ENCODE peak calls at places on chromosomes 7 and 10, in four cellular contexts. One of them, this sample, is unnamed.
A peak's percentile ranks its signal among the peaks of the same experiment; 100 is the strongest.

GRCh38 chr10:4650572-4650971 is 175.4 kb upstream of the AKR1E2 start:
- DNase-seq in astrocyte of the spinal cord: no peak
- DNase-seq in HCT116: no peak
- DNase-seq in OCI-LY7: no peak
- DNase-seq in this sample: peak; percentile 44

GRCh38 chr10:13847201-13847631 is 260.5 kb downstream of the PRPF18 start:
- DNase-seq in astrocyte of the spinal cord: no peak
- DNase-seq in HCT116: no peak
- DNase-seq in OCI-LY7: no peak
- DNase-seq in this sample: no peak

GRCh38 chr7:66043681-66044497 is 31.7 kb upstream of the ASL start:
- DNase-seq in astrocyte of the spinal cord: no peak
- DNase-seq in HCT116: no peak
- DNase-seq in OCI-LY7: no peak
- DNase-seq in this sample: no peak

GRCh38 chr7:145082366-145083240 is 246.8 kb upstream of the TPK1 start:
- DNase-seq in astrocyte of the spinal cord: no peak
- DNase-seq in HCT116: no peak
- DNase-seq in OCI-LY7: peak; percentile 40
- DNase-seq in this sample: no peak

GRCh38 chr10:121036431-121036830 is 185.3 kb downstream of the WDR11 start:
- DNase-seq in astrocyte of the spinal cord: no peak
- DNase-seq in HCT116: no peak
- DNase-seq in OCI-LY7: no peak
- DNase-seq in this sample: no peak

GRCh38 chr7:105365541-105366534 is 22.9 kb downstream of the SRPK2 start:
- DNase-seq in astrocyte of the spinal cord: no peak
- DNase-seq in HCT116: no peak
- DNase-seq in OCI-LY7: no peak
- DNase-seq in this sample: no peak

GRCh38 chr7:131327049-131327625 is 539 bp upstream of the MKLN1 start:
- DNase-seq in astrocyte of the spinal cord: peak; percentile 71
- DNase-seq in HCT116: peak; percentile 19
- DNase-seq in OCI-LY7: no peak
- DNase-seq in this sample: peak; percentile 47

GRCh38 chr10:99344715-99345114 is 15.6 kb downstream of the CNNM1 start:
- DNase-seq in astrocyte of the spinal cord: no peak
- DNase-seq in HCT116: no peak
- DNase-seq in OCI-LY7: no peak
- DNase-seq in this sample: no peak

GRCh38 chr7:138142583-138143201 is 66.4 kb downstream of the AKR1D1 start:
- DNase-seq in astrocyte of the spinal cord: no peak
- DNase-seq in HCT116: no peak
- DNase-seq in OCI-LY7: no peak
- DNase-seq in this sample: no peak

GRCh38 chr7:128906766-128907559 is 3.5 kb downstream of the KCP start:
- DNase-seq in astrocyte of the spinal cord: no peak
- DNase-seq in HCT116: no peak
- DNase-seq in OCI-LY7: no peak
- DNase-seq in this sample: no peak

GRCh38 chr7:27883726-27884125 is 143.8 kb downstream of the TAX1BP1 start:
- DNase-seq in astrocyte of the spinal cord: peak; percentile 39
- DNase-seq in HCT116: no peak
- DNase-seq in OCI-LY7: no peak
- DNase-seq in this sample: no peak

GRCh38 chr10:17950726-17951125 is 992 bp upstream of the SLC39A12 start:
- DNase-seq in astrocyte of the spinal cord: no peak
- DNase-seq in HCT116: no peak
- DNase-seq in OCI-LY7: no peak
- DNase-seq in this sample: no peak

GRCh38 chr7:30971840-30972563 is 8.2 kb downstream of the GHRHR start:
- DNase-seq in astrocyte of the spinal cord: no peak
- DNase-seq in HCT116: no peak
- DNase-seq in OCI-LY7: no peak
- DNase-seq in this sample: no peak

GRCh38 chr10:97059006-97059871 is 126.5 kb downstream of the SLIT1 start:
- DNase-seq in astrocyte of the spinal cord: no peak
- DNase-seq in HCT116: no peak
- DNase-seq in OCI-LY7: no peak
- DNase-seq in this sample: no peak

GRCh38 chr7:99191869-99192596 is 15.9 kb downstream of the KPNA7 start:
- DNase-seq in astrocyte of the spinal cord: no peak
- DNase-seq in HCT116: no peak
- DNase-seq in OCI-LY7: no peak
- DNase-seq in this sample: no peak

GRCh38 chr7:156842740-156843140 is 50.2 kb downstream of the LMBR1 start:
- DNase-seq in astrocyte of the spinal cord: no peak
- DNase-seq in HCT116: no peak
- DNase-seq in OCI-LY7: no peak
- DNase-seq in this sample: no peak

GRCh38 chr10:114629824-114630430 is 28.1 kb downstream of the ABLIM1 start:
- DNase-seq in astrocyte of the spinal cord: no peak
- DNase-seq in HCT116: no peak
- DNase-seq in OCI-LY7: no peak
- DNase-seq in this sample: no peak

GRCh38 chr10:4043897-4044296 is 258.9 kb upstream of the KLF6 start:
- DNase-seq in astrocyte of the spinal cord: no peak
- DNase-seq in HCT116: no peak
- DNase-seq in OCI-LY7: no peak
- DNase-seq in this sample: no peak

GRCh38 chr7:157827045-157827862 is 490.4 kb downstream of the DNAJB6 start:
- DNase-seq in astrocyte of the spinal cord: no peak
- DNase-seq in HCT116: no peak
- DNase-seq in OCI-LY7: no peak
- DNase-seq in this sample: no peak

GRCh38 chr7:82325416-82325815 is 118.2 kb downstream of the CACNA2D1 start:
- DNase-seq in astrocyte of the spinal cord: peak; percentile 9
- DNase-seq in HCT116: no peak
- DNase-seq in OCI-LY7: no peak
- DNase-seq in this sample: no peak

GRCh38 chr10:79221110-79222051 is 125.9 kb upstream of the PPIF start:
- DNase-seq in astrocyte of the spinal cord: peak; percentile 76
- DNase-seq in HCT116: no peak
- DNase-seq in OCI-LY7: no peak
- DNase-seq in this sample: peak; percentile 44

GRCh38 chr7:130024390-130024789 is 26.8 kb downstream of the ZC3HC1 start:
- DNase-seq in astrocyte of the spinal cord: no peak
- DNase-seq in HCT116: no peak
- DNase-seq in OCI-LY7: no peak
- DNase-seq in this sample: no peak

GRCh38 chr7:16644624-16644986 is 949 bp downstream of the ANKMY2 start:
- DNase-seq in astrocyte of the spinal cord: peak; percentile 52
- DNase-seq in HCT116: no peak
- DNase-seq in OCI-LY7: peak; percentile 55
- DNase-seq in this sample: no peak

GRCh38 chr7:138008588-138009349 is 6.9 kb upstream of the CREB3L2 start:
- DNase-seq in astrocyte of the spinal cord: peak; percentile 75
- DNase-seq in HCT116: peak; percentile 56
- DNase-seq in OCI-LY7: peak; percentile 77
- DNase-seq in this sample: no peak

GRCh38 chr10:49556723-49557122 is 17.8 kb upstream of the ERCC6 start:
- DNase-seq in astrocyte of the spinal cord: no peak
- DNase-seq in HCT116: no peak
- DNase-seq in OCI-LY7: no peak
- DNase-seq in this sample: no peak

GRCh38 chr10:62109532-62110293 is 158.9 kb downstream of the RTKN2 start:
- DNase-seq in astrocyte of the spinal cord: no peak
- DNase-seq in HCT116: no peak
- DNase-seq in OCI-LY7: peak; percentile 89
- DNase-seq in this sample: no peak

GRCh38 chr7:137626469-137627067 is 220.2 kb downstream of the DGKI start:
- DNase-seq in astrocyte of the spinal cord: peak; percentile 56
- DNase-seq in HCT116: peak; percentile 31
- DNase-seq in OCI-LY7: peak; percentile 25
- DNase-seq in this sample: peak; percentile 25

GRCh38 chr7:120014920-120015465 is 258.0 kb upstream of the KCND2 start:
- DNase-seq in astrocyte of the spinal cord: peak; percentile 42
- DNase-seq in HCT116: no peak
- DNase-seq in OCI-LY7: no peak
- DNase-seq in this sample: no peak

GRCh38 chr10:89644691-89644966 is 413 bp downstream of the PANK1 start:
- DNase-seq in astrocyte of the spinal cord: no peak
- DNase-seq in HCT116: no peak
- DNase-seq in OCI-LY7: peak; percentile 65
- DNase-seq in this sample: no peak

GRCh38 chr10:18666810-18667209 is 7.6 kb downstream of the ARL5B start:
- DNase-seq in astrocyte of the spinal cord: peak; percentile 79
- DNase-seq in HCT116: no peak
- DNase-seq in OCI-LY7: no peak
- DNase-seq in this sample: no peak

GRCh38 chr10:31896972-31897384 is 31.7 kb downstream of the ARHGAP12 start:
- DNase-seq in astrocyte of the spinal cord: peak; percentile 78
- DNase-seq in HCT116: peak; percentile 48
- DNase-seq in OCI-LY7: no peak
- DNase-seq in this sample: no peak

GRCh38 chr7:4139656-4140320 is 542.3 kb upstream of the FOXK1 start:
- DNase-seq in astrocyte of the spinal cord: no peak
- DNase-seq in HCT116: no peak
- DNase-seq in OCI-LY7: no peak
- DNase-seq in this sample: no peak

GRCh38 chr10:124691448-124692435 is 52.4 kb downstream of the FAM53B start:
- DNase-seq in astrocyte of the spinal cord: no peak
- DNase-seq in HCT116: no peak
- DNase-seq in OCI-LY7: no peak
- DNase-seq in this sample: no peak

GRCh38 chr10:80541144-80541750 is 3.5 kb downstream of the SH2D4B start:
- DNase-seq in astrocyte of the spinal cord: no peak
- DNase-seq in HCT116: no peak
- DNase-seq in OCI-LY7: no peak
- DNase-seq in this sample: no peak

GRCh38 chr10:64075604-64076003 is 554.4 kb downstream of the REEP3 start:
- DNase-seq in astrocyte of the spinal cord: no peak
- DNase-seq in HCT116: no peak
- DNase-seq in OCI-LY7: no peak
- DNase-seq in this sample: no peak

GRCh38 chr10:68700193-68700592 is 20.8 kb upstream of the CCAR1 start:
- DNase-seq in astrocyte of the spinal cord: no peak
- DNase-seq in HCT116: no peak
- DNase-seq in OCI-LY7: no peak
- DNase-seq in this sample: no peak

GRCh38 chr10:126398924-126399323 is 10.6 kb upstream of the ADAM12 start:
- DNase-seq in astrocyte of the spinal cord: no peak
- DNase-seq in HCT116: no peak
- DNase-seq in OCI-LY7: no peak
- DNase-seq in this sample: no peak
- TF ChIP-seq CTCF in astrocyte of the spinal cord: no peak
- TF ChIP-seq CTCF in HCT116: no peak
- TF ChIP-seq CTCF in OCI-LY7: no peak
- TF ChIP-seq CTCF in this sample: no peak

DNA sequence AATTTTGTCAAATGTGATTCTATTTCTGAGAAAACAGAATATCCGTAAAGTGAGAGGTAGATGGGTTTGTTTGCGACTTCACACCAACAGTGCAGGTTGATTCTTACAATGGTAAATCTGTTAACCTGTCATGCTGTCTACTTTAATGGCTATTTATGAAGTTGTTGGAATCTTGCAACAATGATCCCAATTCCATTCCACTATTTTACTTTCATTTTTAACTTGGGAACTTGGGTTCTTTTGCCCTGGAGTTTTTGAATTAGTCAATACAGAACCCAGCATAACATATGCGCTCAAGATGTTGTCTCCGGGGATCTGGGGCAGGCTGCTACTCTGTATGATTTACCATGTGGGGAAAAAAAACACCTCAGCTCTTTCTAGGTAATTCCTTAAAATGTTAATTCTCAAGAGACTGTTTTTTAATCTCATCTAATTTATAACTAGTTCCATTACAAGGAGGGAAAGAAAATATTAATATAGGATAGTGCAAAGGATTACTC is 1.2 kb downstream of the LGI1 start:
- DNase-seq in astrocyte of the spinal cord: no peak
- DNase-seq in HCT116: no peak
- DNase-seq in OCI-LY7: no peak
- DNase-seq in this sample: no peak
- H3K4me3 ChIP-seq in astrocyte of the spinal cord: no peak overlapping the region
- H3K4me3 ChIP-seq in HCT116: no peak overlapping the region
- H3K4me3 ChIP-seq in OCI-LY7: no peak overlapping the region
- H3K4me3 ChIP-seq in this sample: no peak overlapping the region

DNA sequence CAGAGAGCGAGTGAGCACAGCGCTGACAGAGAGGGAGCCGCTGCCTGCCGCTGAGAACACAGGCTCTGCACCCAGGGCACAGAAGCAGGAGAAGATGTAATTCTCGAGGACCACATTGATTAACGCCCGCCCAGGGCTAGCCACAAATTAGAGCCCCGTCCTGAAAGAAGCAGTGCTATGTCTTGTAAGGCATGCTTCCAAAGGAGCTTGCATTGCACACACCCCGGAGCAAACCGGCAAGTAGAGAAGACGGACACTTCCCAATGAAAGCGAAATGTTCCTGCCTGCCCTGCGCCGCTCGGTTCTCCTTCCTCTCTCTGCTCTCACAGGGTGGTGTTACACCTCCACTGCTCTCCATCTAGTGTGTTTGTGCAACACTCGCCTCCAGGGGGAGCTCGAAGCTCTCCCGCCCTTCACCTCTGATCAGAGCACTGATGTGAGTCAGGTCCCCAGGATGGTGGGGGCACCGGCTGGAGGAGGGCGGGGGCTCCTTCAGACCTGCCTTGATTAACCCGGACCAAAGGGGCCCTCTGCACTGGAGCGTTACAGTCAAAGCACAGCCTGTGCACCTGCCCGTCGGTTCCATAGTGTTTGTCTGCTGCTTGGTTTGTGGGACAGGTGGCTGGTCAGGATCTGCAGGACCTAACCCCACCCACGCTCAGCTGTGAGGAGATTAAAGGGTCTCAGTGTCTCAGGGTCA is 316.5 kb downstream of the ADARB2 start:
- DNase-seq in astrocyte of the spinal cord: no peak
- DNase-seq in HCT116: peak; percentile 40
- DNase-seq in OCI-LY7: peak; percentile 91
- DNase-seq in this sample: no peak
- TF ChIP-seq CTCF in astrocyte of the spinal cord: peak; percentile 30
- TF ChIP-seq CTCF in HCT116: peak; percentile 81
- TF ChIP-seq CTCF in OCI-LY7: peak; percentile 92
- TF ChIP-seq CTCF in this sample: peak; percentile 21

DNA sequence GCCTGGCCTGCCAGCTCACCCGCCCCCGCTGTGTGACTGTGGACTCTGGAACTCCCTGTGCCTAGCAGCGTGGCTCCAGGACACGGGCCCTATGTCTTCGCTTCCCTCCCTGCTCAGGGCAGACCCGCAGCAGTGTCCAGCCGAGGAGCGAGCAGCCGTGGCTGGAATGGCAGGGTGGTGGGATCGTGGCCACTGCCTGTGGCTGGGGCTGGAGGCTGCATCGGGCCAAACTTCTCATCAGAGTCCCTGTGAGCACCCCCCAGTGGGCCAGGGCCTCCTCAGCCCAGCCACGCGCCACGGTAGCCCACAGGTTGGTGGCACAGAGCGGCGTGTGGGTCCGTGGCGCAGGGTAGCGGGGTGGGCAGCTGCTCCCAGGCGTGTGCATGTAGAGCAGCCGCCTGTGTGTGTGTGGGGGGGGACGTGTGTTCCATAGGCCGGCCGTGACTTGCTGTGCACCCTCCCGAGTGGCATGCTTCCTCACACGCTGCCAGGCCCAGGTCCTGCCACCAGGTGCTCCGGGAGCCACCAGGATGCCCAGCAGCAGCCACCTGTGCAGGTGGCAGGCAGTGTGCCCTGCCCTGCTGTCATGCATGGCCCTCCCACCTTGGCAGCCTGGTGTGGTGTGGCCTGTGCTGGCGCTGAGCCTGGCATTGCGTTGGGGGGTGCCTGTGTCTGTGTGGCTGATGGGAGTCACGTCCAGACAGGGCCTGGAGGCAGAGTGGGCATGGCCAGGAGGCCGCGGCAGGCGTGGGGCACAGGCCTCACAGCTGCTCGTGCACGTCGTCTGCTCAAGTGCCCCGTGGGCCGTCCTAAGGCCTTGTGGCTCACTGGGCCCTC is 8.4 kb downstream of the TTYH3 start:
- DNase-seq in astrocyte of the spinal cord: no peak
- DNase-seq in HCT116: no peak
- DNase-seq in OCI-LY7: no peak
- DNase-seq in this sample: no peak
- H3K4me3 ChIP-seq in astrocyte of the spinal cord: no peak overlapping the region
- H3K4me3 ChIP-seq in HCT116: no peak overlapping the region
- H3K4me3 ChIP-seq in OCI-LY7: no peak overlapping the region
- H3K4me3 ChIP-seq in this sample: no peak overlapping the region

This sample was measured in HFF-Myc.